ENCODE peak calls at places on chromosomes 4 and X, in seven cellular contexts. One of them, this sample, is unnamed.

GRCh38 chr4:182810103-182810605 is 107.0 kb downstream of the DCTD start:
- DNase-seq in hypothalamus: no peak
- DNase-seq in effector memory CD4-positive, alpha-beta T cell: no peak
- DNase-seq in NCI-H524: no peak
- DNase-seq in nephron progenitor cell: no peak
- DNase-seq in astrocyte: no peak
- DNase-seq in neural crest cell: no peak
- DNase-seq in this sample: no peak

GRCh38 chr4:40254961-40255721 is 58.3 kb downstream of the RHOH start:
- DNase-seq in hypothalamus: no peak
- DNase-seq in effector memory CD4-positive, alpha-beta T cell: no peak
- DNase-seq in NCI-H524: no peak
- DNase-seq in nephron progenitor cell: no peak
- DNase-seq in astrocyte: peak; percentile 70
- DNase-seq in neural crest cell: no peak
- DNase-seq in this sample: peak; percentile 71

GRCh38 chr4:47499705-47500104 is 14.6 kb downstream of the ATP10D start:
- DNase-seq in hypothalamus: no peak
- DNase-seq in effector memory CD4-positive, alpha-beta T cell: no peak
- DNase-seq in NCI-H524: no peak
- DNase-seq in nephron progenitor cell: no peak
- DNase-seq in astrocyte: no peak
- DNase-seq in neural crest cell: no peak
- DNase-seq in this sample: no peak

GRCh38 chrX:153723351-153724251 is 586 bp downstream of the BCAP31 start:
- DNase-seq in hypothalamus: no peak
- DNase-seq in effector memory CD4-positive, alpha-beta T cell: peak; percentile 41
- DNase-seq in NCI-H524: no peak
- DNase-seq in nephron progenitor cell: peak; percentile 60
- DNase-seq in astrocyte: no peak
- DNase-seq in neural crest cell: no peak
- DNase-seq in this sample: no peak

GRCh38 chr4:87209696-87210095 is 10.7 kb downstream of the KLHL8 start:
- DNase-seq in hypothalamus: no peak
- DNase-seq in effector memory CD4-positive, alpha-beta T cell: no peak
- DNase-seq in NCI-H524: no peak
- DNase-seq in nephron progenitor cell: no peak
- DNase-seq in astrocyte: no peak
- DNase-seq in neural crest cell: no peak
- DNase-seq in this sample: no peak

GRCh38 chrX:138761380-138761779 is 49.9 kb upstream of the FGF13 start:
- DNase-seq in hypothalamus: no peak
- DNase-seq in effector memory CD4-positive, alpha-beta T cell: no peak
- DNase-seq in NCI-H524: no peak
- DNase-seq in nephron progenitor cell: no peak
- DNase-seq in astrocyte: no peak
- DNase-seq in neural crest cell: no peak
- DNase-seq in this sample: no peak

GRCh38 chr4:6019316-6020263 is 1.4 kb upstream of the C4orf50 start:
- DNase-seq in hypothalamus: no peak
- DNase-seq in effector memory CD4-positive, alpha-beta T cell: peak; percentile 5
- DNase-seq in NCI-H524: peak; percentile 39
- DNase-seq in nephron progenitor cell: peak; percentile 74
- DNase-seq in astrocyte: peak; percentile 2
- DNase-seq in neural crest cell: peak; percentile 67
- DNase-seq in this sample: no peak

GRCh38 chr4:138910914-138911336 is 104.7 kb upstream of the NOCT start:
- DNase-seq in hypothalamus: peak; percentile 53
- DNase-seq in effector memory CD4-positive, alpha-beta T cell: no peak
- DNase-seq in NCI-H524: no peak
- DNase-seq in nephron progenitor cell: peak; percentile 10
- DNase-seq in astrocyte: peak; percentile 79
- DNase-seq in neural crest cell: peak; percentile 29
- DNase-seq in this sample: no peak

GRCh38 chr4:154208424-154208823 is 283.2 kb downstream of the DCHS2 start:
- DNase-seq in hypothalamus: no peak
- DNase-seq in effector memory CD4-positive, alpha-beta T cell: no peak
- DNase-seq in NCI-H524: no peak
- DNase-seq in nephron progenitor cell: no peak
- DNase-seq in astrocyte: no peak
- DNase-seq in neural crest cell: no peak
- DNase-seq in this sample: no peak

GRCh38 chr4:113117346-113117677 is 67.9 kb downstream of the ANK2 start:
- DNase-seq in hypothalamus: no peak
- DNase-seq in effector memory CD4-positive, alpha-beta T cell: no peak
- DNase-seq in NCI-H524: no peak
- DNase-seq in nephron progenitor cell: no peak
- DNase-seq in astrocyte: no peak
- DNase-seq in neural crest cell: no peak
- DNase-seq in this sample: no peak

GRCh38 chr4:159042097-159042605 is 60.7 kb upstream of the RAPGEF2 start:
- DNase-seq in hypothalamus: no peak
- DNase-seq in effector memory CD4-positive, alpha-beta T cell: no peak
- DNase-seq in NCI-H524: peak; percentile 14
- DNase-seq in nephron progenitor cell: no peak
- DNase-seq in astrocyte: no peak
- DNase-seq in neural crest cell: no peak
- DNase-seq in this sample: no peak

GRCh38 chrX:136856527-136856926 is 24.0 kb downstream of the RBMX start:
- DNase-seq in hypothalamus: no peak
- DNase-seq in effector memory CD4-positive, alpha-beta T cell: no peak
- DNase-seq in NCI-H524: no peak
- DNase-seq in nephron progenitor cell: no peak
- DNase-seq in astrocyte: no peak
- DNase-seq in neural crest cell: no peak
- DNase-seq in this sample: no peak

GRCh38 chrX:102067966-102068723 is 57.3 kb upstream of the TCEAL2 start:
- DNase-seq in hypothalamus: no peak
- DNase-seq in effector memory CD4-positive, alpha-beta T cell: no peak
- DNase-seq in NCI-H524: no peak
- DNase-seq in nephron progenitor cell: peak; percentile 22
- DNase-seq in astrocyte: no peak
- DNase-seq in neural crest cell: peak; percentile 14
- DNase-seq in this sample: no peak

This sample was measured in T-helper 1 cell.